ENCODE peak calls at places on chromosomes 16 and 17, in nine cellular contexts. H is Calu3, Q is colonic mucosa, R is psoas muscle, F is WTC11, X is dorsolateral prefrontal cortex, T is AG09319, U is tibial artery, S is fibroblast of pulmonary artery. B is an unnamed sample.

GRCh38 chr17:33560165-33560564 is 267.1 kb upstream of the ASIC2 start:
- DNase-seq in H (peak), Q (no peak), S (peak), R (no peak), F (no peak), U (no peak), T (no peak), X (no peak), B (no peak)

GRCh38 chr17:77409282-77410161 is 268.8 kb downstream of the SEC14L1 start:
- DNase-seq in U (peak), H (no peak), Q (peak), T (no peak), S (peak), R (peak), F (peak), X (no peak), B (no peak)

GRCh38 chr17:60468371-60468770 is 46.1 kb downstream of the CHCT1 start:
- DNase-seq in Q (no peak), S (peak), U (no peak), F (no peak), T (no peak), R (no peak), X (no peak), H (no peak), B (no peak)

GRCh38 chr17:50354198-50354597 is 8.3 kb downstream of the XYLT2 start:
- DNase-seq in U (no peak), Q (no peak), H (no peak), F (no peak), T (no peak), S (no peak), R (no peak), X (no peak), B (no peak)

GRCh38 chr17:29593546-29594440 is 861 bp downstream of the ANKRD13B start:
- DNase-seq in F (peak), T (no peak), S (no peak), X (no peak), R (no peak), Q (no peak), U (no peak), H (peak), B (peak)

GRCh38 chr17:83007504-83008475 is 71.6 kb upstream of the METRNL start:
- DNase-seq in X (no peak), F (no peak), Q (no peak), U (no peak), R (no peak), S (no peak), T (no peak), H (no peak), B (no peak)

GRCh38 chr16:64428463-64428862 is 693.4 kb downstream of the CDH11 start:
- DNase-seq in F (no peak), X (no peak), T (peak), R (no peak), Q (no peak), S (peak), U (no peak), H (no peak), B (no peak)

GRCh38 chr17:49565948-49566491 is 9.7 kb upstream of the NXPH3 start:
- DNase-seq in Q (no peak), X (peak), S (peak), U (peak), R (peak), H (peak), F (no peak), T (no peak), B (peak)

GRCh38 chr17:51029568-51030463 is 90.9 kb downstream of the SPAG9 start:
- DNase-seq in U (no peak), S (peak), X (no peak), F (no peak), Q (no peak), R (no peak), T (no peak), H (no peak), B (no peak)

GRCh38 chr16:57025941-57026777 is 36.8 kb downstream of the NLRC5 start:
- DNase-seq in U (no peak), R (no peak), X (no peak), H (no peak), S (no peak), T (no peak), Q (no peak), F (no peak), B (no peak)

GRCh38 chr16:11310997-11311561 is 29.9 kb upstream of the PRM1 start:
- DNase-seq in H (no peak), Q (no peak), R (no peak), T (no peak), F (no peak), S (peak), X (no peak), U (no peak), B (peak)

GRCh38 chr16:9868606-9869149 is 313.6 kb downstream of the GRIN2A start:
- DNase-seq in H (no peak), F (no peak), T (no peak), U (no peak), Q (no peak), R (no peak), S (no peak), X (no peak), B (no peak)

GRCh38 chr16:28255838-28256237 is 36.5 kb upstream of the SBK1 start:
- DNase-seq in Q (no peak), F (no peak), X (no peak), H (no peak), T (no peak), R (no peak), S (no peak), U (no peak), B (no peak)

GRCh38 chr17:66814570-66814969 is 20.3 kb upstream of the CACNG5 start:
- DNase-seq in U (no peak), S (no peak), H (no peak), T (no peak), Q (no peak), R (no peak), X (no peak), F (no peak), B (no peak)

GRCh38 chr17:50425001-50425681 is 877 bp upstream of the ACSF2 start:
- DNase-seq in F (no peak), T (no peak), Q (no peak), H (no peak), S (no peak), U (no peak), R (no peak), X (no peak), B (peak)

GRCh38 chr17:37567137-37567927 is 41.9 kb downstream of the SYNRG start:
- DNase-seq in T (no peak), H (no peak), R (no peak), U (no peak), X (no peak), S (no peak), F (no peak), Q (no peak), B (no peak)

GRCh38 chr16:55418586-55418985 is 60.4 kb upstream of the MMP2 start:
- DNase-seq in X (no peak), Q (no peak), U (no peak), T (no peak), H (no peak), S (peak), R (no peak), F (peak), B (no peak)

GRCh38 chr17:57363998-57364645 is 107.8 kb downstream of the MSI2 start:
- DNase-seq in U (no peak), H (no peak), F (no peak), T (no peak), X (no peak), R (no peak), S (no peak), Q (no peak), B (no peak)

GRCh38 chr16:81545470-81546175 is 101.0 kb downstream of the CMIP start:
- DNase-seq in R (no peak), Q (no peak), X (no peak), S (no peak), T (no peak), H (no peak), U (no peak), F (no peak), B (no peak)

GRCh38 chr16:23803591-23804123 is 32.1 kb upstream of the PRKCB start:
- DNase-seq in F (peak), R (peak), S (peak), Q (peak), H (peak), T (no peak), U (peak), X (peak), B (peak)

GRCh38 chr16:8798174-8798527 is 512 bp downstream of the PMM2 start:
- DNase-seq in T (no peak), X (no peak), U (no peak), H (no peak), R (no peak), Q (no peak), F (no peak), S (peak), B (no peak)

GRCh38 chr17:20952183-20952582 is 90.6 kb downstream of the USP22 start:
- DNase-seq in H (no peak), T (no peak), Q (peak), S (no peak), X (no peak), R (no peak), F (no peak), U (no peak), B (no peak)

GRCh38 chr17:43713494-43714162 is 45.0 kb downstream of the SOST start:
- DNase-seq in F (peak), Q (peak), S (peak), U (no peak), X (peak), H (peak), R (peak), T (no peak), B (no peak)

GRCh38 chr16:15415411-15416070 is 18.8 kb upstream of the BMERB1 start:
- DNase-seq in F (no peak), X (no peak), Q (no peak), U (no peak), S (no peak), H (no peak), R (no peak), T (no peak), B (no peak)

GRCh38 chr17:57906910-57907309 is 48.3 kb downstream of the CUEDC1 start:
- DNase-seq in S (no peak), X (peak), Q (no peak), T (no peak), H (no peak), U (no peak), R (no peak), F (peak), B (no peak)

GRCh38 chr16:1817276-1817589 is 9.4 kb downstream of the HAGH start:
- DNase-seq in H (no peak), T (no peak), U (no peak), S (no peak), X (no peak), F (no peak), R (no peak), Q (no peak), B (no peak)
- TF ChIP-seq CTCF in H (no peak), T (no peak), U (no peak), S (no peak), X (no peak), F (no peak), R (no peak), Q (no peak), B (no peak)

DNA sequence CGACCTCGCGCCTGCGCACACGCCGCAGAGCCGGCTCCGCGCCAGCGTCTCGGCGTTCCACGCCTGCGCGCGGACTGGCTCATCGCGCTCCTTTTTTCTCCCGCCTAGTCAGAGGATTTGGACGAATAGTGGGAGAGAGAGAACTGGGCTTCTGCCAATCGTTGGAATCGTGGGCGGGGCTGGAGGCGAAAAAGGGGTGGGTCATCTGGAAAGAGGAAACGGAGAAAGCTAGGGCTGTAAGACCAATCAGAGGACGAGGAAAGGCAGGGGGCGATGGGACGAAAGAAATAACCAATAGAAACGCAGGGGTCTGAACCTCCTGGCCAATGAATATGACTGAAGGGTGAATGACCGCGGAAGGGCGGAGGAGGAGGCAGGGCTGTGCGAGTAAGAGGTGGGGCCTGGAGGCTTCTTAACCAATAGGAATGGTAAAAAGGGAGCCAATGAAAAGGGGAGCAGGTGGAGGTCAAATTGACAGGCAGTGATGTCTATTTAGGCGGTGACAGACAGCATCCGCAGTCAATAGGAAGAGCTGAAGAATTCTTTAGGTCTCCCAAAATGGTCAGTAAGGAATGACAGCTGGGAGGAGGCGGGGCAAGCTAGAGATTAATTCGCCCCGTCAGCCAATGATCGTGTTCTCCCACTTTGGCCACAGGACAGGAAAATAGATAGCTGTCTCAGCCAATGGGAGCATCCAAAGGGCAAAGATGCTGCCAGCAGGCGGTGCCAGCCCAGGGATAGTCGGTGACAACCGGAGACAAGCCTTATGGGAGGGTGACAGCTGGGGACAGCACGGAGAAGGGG is at the start of gene TBC1D10B:
- DNase-seq in X (peak), T (peak), H (peak), F (peak), U (peak), S (peak), R (peak), Q (peak), B (peak)
- TF ChIP-seq CTCF in X (peak), T (peak), H (no peak), F (no peak), U (peak), S (peak), R (peak), Q (peak), B (no peak)

GRCh38 chr16:30793508-30794069 is 6.6 kb upstream of the ZNF629 start:
- DNase-seq in U (no peak), X (no peak), Q (no peak), R (no peak), T (no peak), S (no peak), H (no peak), F (no peak), B (no peak)

GRCh38 chr16:30794634-30795033 is 7.6 kb upstream of the ZNF629 start:
- DNase-seq in T (no peak), F (no peak), H (no peak), U (no peak), Q (no peak), X (no peak), S (no peak), R (no peak), B (no peak)

GRCh38 chr16:30802971-30803370 is 16.0 kb upstream of the ZNF629 start:
- DNase-seq in F (no peak), Q (no peak), H (no peak), T (no peak), U (no peak), R (no peak), X (no peak), S (no peak), B (no peak)

DNA sequence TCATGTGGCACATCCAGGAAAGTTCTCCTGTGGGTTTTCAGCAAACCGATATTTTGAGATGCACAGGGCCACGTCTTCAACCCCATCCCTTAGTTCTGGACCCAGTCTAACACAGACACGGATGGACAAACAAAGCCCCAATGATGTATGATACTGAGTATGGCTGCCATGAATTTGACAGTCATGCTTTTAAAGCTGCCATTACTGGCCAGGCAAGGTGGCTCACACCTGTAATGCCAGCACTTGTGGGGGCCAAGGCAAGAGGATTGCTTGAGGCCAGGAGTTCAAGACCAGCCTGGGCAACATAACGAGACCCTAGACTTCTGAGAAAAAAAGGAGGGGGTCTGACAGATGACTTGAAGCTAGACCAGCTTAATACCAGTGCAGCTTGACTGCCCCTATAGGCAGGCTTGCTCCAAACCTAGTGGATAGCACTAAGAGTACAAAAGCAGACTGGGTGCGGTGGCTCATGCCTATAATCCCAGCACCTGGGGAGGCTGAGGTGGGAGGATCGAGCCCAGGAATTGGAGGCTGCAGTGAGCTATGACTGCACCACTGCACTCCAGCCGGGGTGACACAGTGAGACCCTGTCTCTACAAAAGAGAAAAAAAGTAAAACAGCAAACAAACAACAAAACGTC is 10.8 kb upstream of the ZNF629 start:
- DNase-seq in X (no peak), Q (no peak), S (no peak), H (no peak), R (no peak), U (no peak), F (no peak), T (no peak), B (no peak)
- TF ChIP-seq CTCF in X (no peak), Q (no peak), S (peak), H (no peak), R (no peak), U (no peak), F (no peak), T (no peak), B (no peak)

DNA sequence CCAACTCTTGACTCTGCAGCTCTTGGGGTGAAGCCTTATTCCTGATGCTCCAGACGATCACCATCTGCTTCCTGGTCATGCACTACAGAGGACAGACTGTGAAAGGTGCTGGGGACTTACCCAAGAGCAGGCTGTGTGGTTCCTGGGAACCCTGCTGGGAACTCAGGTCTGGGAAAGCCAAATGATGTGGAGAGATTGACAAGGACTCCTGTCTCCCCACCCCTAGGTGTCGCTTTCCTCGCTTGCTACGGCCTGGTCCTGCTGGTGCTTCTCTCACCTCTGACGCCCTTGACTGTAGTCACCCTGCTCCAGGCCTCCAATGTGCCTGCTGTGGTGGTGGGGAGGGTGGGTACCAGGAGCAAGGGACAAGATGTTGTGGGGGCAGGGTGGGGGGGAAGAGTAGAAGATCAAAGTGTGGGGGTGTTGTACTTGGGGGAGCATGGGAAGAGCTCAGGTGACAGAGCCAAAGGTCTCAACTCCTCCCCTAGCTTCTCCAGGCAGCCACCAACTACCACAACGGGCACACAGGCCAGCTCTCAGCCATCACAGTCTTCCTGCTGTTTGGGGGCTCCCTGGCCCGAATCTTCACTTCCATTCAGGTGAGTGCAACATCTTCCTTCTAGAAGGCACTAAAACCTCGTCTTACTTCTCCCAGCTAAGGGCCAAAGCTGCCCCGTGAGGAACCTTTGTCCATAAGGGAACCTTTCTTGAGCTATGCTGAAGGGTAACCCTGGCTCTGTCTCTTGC is 3.0 kb downstream of the SOX15 start:
- DNase-seq in T (no peak), R (no peak), F (peak), H (peak), S (no peak), X (no peak), U (no peak), Q (peak), B (no peak)
- TF ChIP-seq CTCF in T (no peak), R (no peak), F (no peak), H (peak), S (peak), X (no peak), U (no peak), Q (no peak), B (peak)

GRCh38 chr16:89489040-89489721 is 1.2 kb downstream of the ANKRD11 start:
- DNase-seq in U (peak), H (peak), R (peak), F (peak), T (peak), Q (peak), S (peak), X (peak), B (peak)
- TF ChIP-seq CTCF in U (peak), H (no peak), R (peak), F (no peak), T (peak), Q (no peak), S (peak), X (no peak), B (peak)

DNA sequence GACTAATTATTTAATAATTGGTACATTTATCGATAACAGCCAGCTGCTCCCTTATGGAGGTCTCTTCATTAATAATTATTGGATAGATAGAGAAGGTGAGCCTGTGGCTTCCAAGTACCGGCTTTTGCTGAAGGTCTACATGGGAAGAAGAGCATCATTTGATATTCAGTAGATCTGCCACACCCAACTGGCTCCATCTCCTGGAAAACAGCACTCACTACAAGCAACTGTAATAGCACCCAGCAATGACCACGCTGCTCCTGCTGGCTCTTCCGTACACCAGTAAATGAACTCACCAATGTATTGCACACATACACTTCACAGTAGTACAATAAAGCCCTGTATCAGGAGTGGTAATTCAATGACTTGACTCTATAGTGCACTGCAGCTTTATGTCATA is 19.5 kb downstream of the MARVELD3 start:
- DNase-seq in T (no peak), S (peak), R (no peak), H (peak), U (no peak), Q (no peak), F (no peak), X (no peak), B (peak)
- TF ChIP-seq CTCF in T (peak), S (peak), R (no peak), H (peak), U (no peak), Q (peak), F (no peak), X (peak), B (no peak)

GRCh38 chr17:63827801-63828221 is 348 bp upstream of the FTSJ3 start:
- DNase-seq in R (no peak), T (no peak), U (no peak), Q (no peak), X (no peak), H (no peak), S (no peak), F (no peak), B (no peak)
- TF ChIP-seq CTCF in R (no peak), T (no peak), U (no peak), Q (no peak), X (no peak), H (no peak), S (no peak), F (no peak), B (no peak)

B was measured in Peyer's patch.